ENCODE peak calls at places on chromosome 18, in seven cellular contexts. D, J, L, K, F, Y and E are unnamed samples. For H3K4me1, the result is how much of the 10 kb centered on the place peaks cover.

GRCh38 chr18:832085-832681 is 20.1 kb upstream of the YES1 start:
- DNase-seq in D (no peak), J (peak), L (no peak), K (peak), F (no peak), Y (no peak), E (no peak)

GRCh38 chr18:49479381-49480137 is 7.5 kb downstream of the C18orf32 start:
- DNase-seq in D (no peak), J (no peak), L (no peak), K (peak), F (no peak), Y (no peak), E (no peak)

GRCh38 chr18:77138270-77138669 is 5.7 kb upstream of the MBP start:
- DNase-seq in D (no peak), J (no peak), L (no peak), K (peak), F (no peak), Y (no peak), E (no peak)

GRCh38 chr18:66729459-66730239 is 125.8 kb upstream of the CDH19 start:
- DNase-seq in D (no peak), J (no peak), L (no peak), K (no peak), F (no peak), Y (no peak), E (no peak)

GRCh38 chr18:78571063-78571785 is 408.4 kb upstream of the SALL3 start:
- DNase-seq in D (no peak), J (no peak), L (no peak), K (no peak), F (no peak), Y (no peak), E (no peak)

GRCh38 chr18:46497129-46497528 is 159.9 kb downstream of the LOXHD1 start:
- DNase-seq in D (no peak), J (no peak), L (no peak), K (peak), F (no peak), Y (peak), E (peak)

GRCh38 chr18:12010187-12010802 is 29.0 kb downstream of the IMPA2 start:
- DNase-seq in D (no peak), J (no peak), L (no peak), K (peak), F (no peak), Y (no peak), E (no peak)

GRCh38 chr18:46464926-46465655 is 191.9 kb downstream of the LOXHD1 start:
- DNase-seq in D (no peak), J (no peak), L (no peak), K (no peak), F (no peak), Y (no peak), E (no peak)

GRCh38 chr18:40380657-40381441 is 1574.2 kb upstream of the PIK3C3 start:
- DNase-seq in D (peak), J (no peak), L (no peak), K (no peak), F (no peak), Y (peak), E (no peak)

GRCh38 chr18:23547806-23548205 is 38.5 kb downstream of the NPC1 start:
- DNase-seq in D (no peak), J (no peak), L (no peak), K (no peak), F (no peak), Y (no peak), E (no peak)

GRCh38 chr18:23301971-23302370 is 151.1 kb upstream of the RIOK3 start:
- DNase-seq in D (no peak), J (no peak), L (no peak), K (peak), F (no peak), Y (no peak), E (no peak)

GRCh38 chr18:59268722-59269562 is 4.3 kb downstream of the RAX start:
- DNase-seq in D (no peak), J (no peak), L (no peak), K (peak), F (no peak), Y (peak), E (peak)

GRCh38 chr18:39911716-39912115 is 2043.3 kb upstream of the PIK3C3 start:
- DNase-seq in D (no peak), J (no peak), L (no peak), K (no peak), F (no peak), Y (no peak), E (no peak)

GRCh38 chr18:55234366-55235093 is 275.3 kb upstream of the CCDC68 start:
- DNase-seq in D (peak), J (peak), L (peak), K (peak), F (peak), Y (peak), E (peak)

GRCh38 chr18:6039055-6039454 is 143.7 kb upstream of the TMEM200C start:
- DNase-seq in D (peak), J (no peak), L (no peak), K (no peak), F (no peak), Y (peak), E (no peak)

GRCh38 chr18:52341617-52342381 is 1.8 kb downstream of the DCC start:
- DNase-seq in D (no peak), J (no peak), L (no peak), K (no peak), F (no peak), Y (peak), E (peak)

GRCh38 chr18:1036926-1037325 is 132.3 kb downstream of the ADCYAP1 start:
- DNase-seq in D (no peak), J (no peak), L (no peak), K (no peak), F (no peak), Y (no peak), E (no peak)

GRCh38 chr18:62576858-62577512 is 54.2 kb downstream of the ZCCHC2 start:
- DNase-seq in D (no peak), J (no peak), L (no peak), K (no peak), F (no peak), Y (no peak), E (no peak)
- H3K4me3 ChIP-seq in D (no peak), J (no peak), L (no peak), K (no peak), F (no peak), Y (no peak), E (no peak)

DNA sequence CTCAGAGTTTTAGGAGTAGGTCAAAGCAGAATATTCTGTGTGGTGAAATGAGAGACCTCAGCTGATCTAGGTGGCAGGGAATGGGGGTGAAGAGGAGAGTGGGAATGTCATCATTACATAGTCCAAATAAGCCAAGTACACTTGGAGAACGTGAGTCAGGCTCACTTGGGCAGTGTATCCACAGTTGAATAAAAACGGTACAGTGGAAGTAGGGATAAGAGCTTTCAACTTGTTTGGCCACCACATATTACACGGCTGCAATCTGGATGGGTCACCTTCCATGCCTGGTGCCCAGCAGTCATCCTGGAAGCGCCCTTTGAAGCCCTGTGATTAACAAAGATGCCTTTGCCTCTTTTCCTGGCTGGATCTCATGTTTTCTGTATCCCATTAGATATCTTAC is 28.6 kb downstream of the MIB1 start:
- DNase-seq in D (no peak), J (no peak), L (no peak), K (no peak), F (no peak), Y (no peak), E (no peak)
- H3K4me1 ChIP-seq in D (under half), J (under half), L (under half), K (under half), F (under half), Y (under half), E (under half)

GRCh38 chr18:57819671-57820460 is 16.8 kb upstream of the ATP8B1 start:
- DNase-seq in D (peak), J (peak), L (no peak), K (peak), F (peak), Y (peak), E (no peak)
- H3K4me3 ChIP-seq in D (no peak), J (no peak), L (no peak), K (no peak), F (peak), Y (no peak), E (no peak)

GRCh38 chr18:2974731-2975130 is 38.2 kb downstream of the LPIN2 start:
- DNase-seq in D (no peak), J (no peak), L (no peak), K (no peak), F (no peak), Y (no peak), E (no peak)

GRCh38 chr18:2978626-2979025 is 34.3 kb downstream of the LPIN2 start:
- DNase-seq in D (peak), J (peak), L (no peak), K (no peak), F (no peak), Y (peak), E (no peak)

GRCh38 chr18:2976733-2977132 is 36.2 kb downstream of the LPIN2 start:
- DNase-seq in D (no peak), J (no peak), L (no peak), K (no peak), F (no peak), Y (no peak), E (no peak)

GRCh38 chr18:2978208-2978607 is 34.7 kb downstream of the LPIN2 start:
- DNase-seq in D (no peak), J (no peak), L (no peak), K (no peak), F (no peak), Y (no peak), E (no peak)

DNA sequence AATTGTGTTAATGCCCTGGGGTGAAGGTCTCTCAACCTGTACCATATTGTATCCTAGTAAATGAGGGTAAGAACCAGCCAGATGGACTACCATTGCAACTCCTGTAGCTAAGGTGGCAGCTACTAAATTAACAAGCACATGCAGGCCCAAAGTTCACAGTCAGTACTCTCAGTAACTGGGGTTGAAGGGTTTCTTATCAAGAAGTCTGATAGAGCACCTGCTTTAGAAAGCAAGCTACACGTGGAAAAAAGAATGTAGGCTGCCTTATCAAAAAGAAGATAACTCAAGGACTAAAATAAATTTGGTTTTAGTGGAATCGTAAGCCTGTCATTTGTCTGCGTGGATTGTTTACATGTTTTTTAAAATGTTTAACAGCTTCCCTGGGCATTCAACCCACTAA is 36.7 kb downstream of the LPIN2 start:
- DNase-seq in D (no peak), J (no peak), L (no peak), K (no peak), F (no peak), Y (no peak), E (no peak)
- H3K4me1 ChIP-seq in D (under half), J (under half), L (under half), K (under half), F (under half), Y (under half), E (under half)

DNA sequence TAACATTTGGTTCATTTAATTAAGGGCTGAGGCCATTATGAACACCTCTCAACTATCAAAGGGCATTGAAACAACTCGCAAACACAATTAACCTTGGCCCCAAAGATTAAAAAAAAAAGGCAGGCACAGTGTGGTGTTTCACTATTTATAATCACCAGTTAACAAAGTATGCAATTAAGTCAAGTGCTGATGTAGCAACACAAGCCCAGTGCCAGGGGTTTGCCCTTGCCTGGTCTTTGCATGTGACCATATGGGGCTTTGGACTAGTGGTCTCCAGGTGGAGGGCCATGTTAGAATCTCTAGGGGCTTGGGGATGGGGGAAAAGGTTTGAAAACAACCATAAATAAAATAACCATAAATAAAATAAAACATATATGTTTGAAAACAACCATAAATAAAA is 297.7 kb upstream of the SKOR2 start:
- DNase-seq in D (no peak), J (no peak), L (no peak), K (no peak), F (no peak), Y (no peak), E (no peak)
- H3K4me3 ChIP-seq in D (no peak), J (no peak), L (no peak), K (no peak), F (no peak), Y (no peak), E (no peak)

GRCh38 chr18:21747268-21747667 is 6.7 kb downstream of the MIB1 start:
- DNase-seq in D (no peak), J (no peak), L (no peak), K (no peak), F (no peak), Y (no peak), E (no peak)
- H3K4me1 ChIP-seq in D (under half), J (under half), L (under half), K (under half), F (under half), Y (under half), E (under half)

GRCh38 chr18:7898181-7898580 is 331.1 kb downstream of the PTPRM start:
- DNase-seq in D (no peak), J (no peak), L (no peak), K (no peak), F (no peak), Y (no peak), E (no peak)

GRCh38 chr18:7904529-7904928 is 337.4 kb downstream of the PTPRM start:
- DNase-seq in D (peak), J (no peak), L (no peak), K (no peak), F (no peak), Y (peak), E (no peak)

GRCh38 chr18:7899078-7899477 is 332.0 kb downstream of the PTPRM start:
- DNase-seq in D (no peak), J (no peak), L (no peak), K (no peak), F (no peak), Y (no peak), E (no peak)

GRCh38 chr18:7902399-7902839 is 335.3 kb downstream of the PTPRM start:
- DNase-seq in D (peak), J (no peak), L (no peak), K (no peak), F (no peak), Y (peak), E (no peak)

GRCh38 chr18:7901657-7902056 is 334.5 kb downstream of the PTPRM start:
- DNase-seq in D (peak), J (no peak), L (no peak), K (no peak), F (no peak), Y (peak), E (no peak)
- H3K4me3 ChIP-seq in D (no peak), J (no peak), L (no peak), K (no peak), F (no peak), Y (no peak), E (no peak)

GRCh38 chr18:32373505-32373904 is 97.2 kb downstream of the GAREM1 start:
- DNase-seq in D (no peak), J (no peak), L (no peak), K (no peak), F (no peak), Y (no peak), E (no peak)
- H3K4me1 ChIP-seq in D (under half), J (under half), L (under half), K (under half), F (under half), Y (under half), E (under half)